ENCODE peak calls at places on chromosome 21, in nine cellular contexts. One of them, this sample, is unnamed.

GRCh38 chr21:28113718-28114117 is 879.0 kb downstream of the LTN1 start:
- DNase-seq in GM23338: no peak
- DNase-seq in Panc1: no peak
- DNase-seq in K562: no peak
- DNase-seq in SK-N-SH: no peak
- DNase-seq in A549: no peak
- DNase-seq in HCT116: no peak
- DNase-seq in GM12878: no peak
- DNase-seq in HepG2: no peak
- DNase-seq in this sample: no peak

GRCh38 chr21:33522297-33522696 is 19.6 kb downstream of the GART start:
- DNase-seq in A549: no peak
- DNase-seq in GM23338: no peak
- DNase-seq in K562: no peak
- DNase-seq in Panc1: no peak
- DNase-seq in HCT116: no peak
- DNase-seq in HepG2: no peak
- DNase-seq in SK-N-SH: no peak
- DNase-seq in GM12878: no peak
- DNase-seq in this sample: no peak

GRCh38 chr21:29334717-29335428 is 36.2 kb downstream of the BACH1 start:
- DNase-seq in A549: no peak
- DNase-seq in GM12878: no peak
- DNase-seq in Panc1: no peak
- DNase-seq in HepG2: no peak
- DNase-seq in HCT116: no peak
- DNase-seq in GM23338: no peak
- DNase-seq in SK-N-SH: no peak
- DNase-seq in K562: no peak
- DNase-seq in this sample: peak; percentile 79

GRCh38 chr21:16196521-16197208 is 466.9 kb downstream of the USP25 start:
- DNase-seq in HCT116: no peak
- DNase-seq in SK-N-SH: no peak
- DNase-seq in K562: no peak
- DNase-seq in HepG2: no peak
- DNase-seq in Panc1: no peak
- DNase-seq in GM12878: no peak
- DNase-seq in GM23338: no peak
- DNase-seq in A549: no peak
- DNase-seq in this sample: no peak

GRCh38 chr21:28516996-28517592 is 475.6 kb downstream of the LTN1 start:
- DNase-seq in A549: peak; percentile 2
- DNase-seq in GM12878: peak; percentile 8
- DNase-seq in GM23338: peak; percentile 92
- DNase-seq in SK-N-SH: peak; percentile 47
- DNase-seq in Panc1: peak; percentile 15
- DNase-seq in HepG2: peak; percentile 60
- DNase-seq in HCT116: no peak
- DNase-seq in K562: peak; percentile 14
- DNase-seq in this sample: no peak

GRCh38 chr21:35980821-35981220 is 79.5 kb downstream of the SETD4 start:
- DNase-seq in K562: no peak
- DNase-seq in HCT116: no peak
- DNase-seq in Panc1: no peak
- DNase-seq in GM23338: no peak
- DNase-seq in HepG2: no peak
- DNase-seq in A549: no peak
- DNase-seq in SK-N-SH: no peak
- DNase-seq in GM12878: no peak
- DNase-seq in this sample: no peak

GRCh38 chr21:26131554-26131953 is 39.0 kb downstream of the APP start:
- DNase-seq in GM12878: no peak
- DNase-seq in HepG2: no peak
- DNase-seq in A549: no peak
- DNase-seq in GM23338: no peak
- DNase-seq in HCT116: no peak
- DNase-seq in K562: no peak
- DNase-seq in SK-N-SH: no peak
- DNase-seq in Panc1: no peak
- DNase-seq in this sample: no peak

GRCh38 chr21:36437745-36438128 is 42.2 kb downstream of the CLDN14 start:
- DNase-seq in K562: peak; percentile 64
- DNase-seq in GM12878: no peak
- DNase-seq in SK-N-SH: no peak
- DNase-seq in A549: no peak
- DNase-seq in HepG2: no peak
- DNase-seq in GM23338: no peak
- DNase-seq in HCT116: no peak
- DNase-seq in Panc1: no peak
- DNase-seq in this sample: no peak

GRCh38 chr21:36164427-36164784 is 7.8 kb downstream of the DOP1B start:
- DNase-seq in A549: no peak
- DNase-seq in Panc1: no peak
- DNase-seq in GM23338: no peak
- DNase-seq in GM12878: no peak
- DNase-seq in SK-N-SH: peak; percentile 23
- DNase-seq in HCT116: no peak
- DNase-seq in K562: peak; percentile 25
- DNase-seq in HepG2: peak; percentile 86
- DNase-seq in this sample: no peak

GRCh38 chr21:36640260-36641244 is 58.4 kb upstream of the SIM2 start:
- DNase-seq in HCT116: no peak
- DNase-seq in K562: no peak
- DNase-seq in A549: no peak
- DNase-seq in GM12878: no peak
- DNase-seq in Panc1: no peak
- DNase-seq in GM23338: peak; percentile 60
- DNase-seq in SK-N-SH: no peak
- DNase-seq in HepG2: no peak
- DNase-seq in this sample: no peak

GRCh38 chr21:33403128-33403785 is at the start of gene IFNGR2:
- DNase-seq in Panc1: no peak
- DNase-seq in GM12878: no peak
- DNase-seq in GM23338: peak; percentile 58
- DNase-seq in K562: peak; percentile 59
- DNase-seq in HCT116: no peak
- DNase-seq in A549: no peak
- DNase-seq in HepG2: no peak
- DNase-seq in SK-N-SH: peak; percentile 88
- DNase-seq in this sample: no peak

DNA sequence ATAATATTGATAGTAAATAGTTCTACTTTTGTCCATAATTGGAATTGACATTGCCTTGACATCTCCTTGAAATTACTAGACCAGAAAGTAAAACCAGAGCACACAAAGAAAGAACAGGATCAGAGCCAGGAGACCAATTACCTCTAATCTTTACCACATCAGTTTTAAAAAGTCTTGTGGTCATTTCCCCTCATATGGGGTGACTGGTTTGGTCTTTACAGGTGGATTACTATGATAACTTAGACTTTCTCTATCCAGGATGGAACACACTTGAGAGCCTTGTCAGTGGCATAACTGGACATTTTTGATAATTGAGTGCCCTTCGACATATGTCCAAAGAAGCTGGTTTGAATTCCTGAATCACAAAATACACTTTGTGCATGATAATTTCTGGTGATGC is 1148.1 kb upstream of the NCAM2 start:
- DNase-seq in SK-N-SH: no peak
- DNase-seq in GM12878: no peak
- DNase-seq in K562: peak; percentile 34
- DNase-seq in GM23338: no peak
- DNase-seq in A549: no peak
- DNase-seq in Panc1: no peak
- DNase-seq in HCT116: no peak
- DNase-seq in HepG2: no peak
- DNase-seq in this sample: no peak
- TF ChIP-seq REST in SK-N-SH: no peak
- TF ChIP-seq REST in GM12878: no peak
- TF ChIP-seq REST in K562: no peak
- TF ChIP-seq REST in GM23338: no peak
- TF ChIP-seq REST in A549: no peak
- TF ChIP-seq REST in Panc1: no peak
- TF ChIP-seq REST in HCT116: no peak
- TF ChIP-seq REST in HepG2: no peak
- TF ChIP-seq REST in this sample: no peak

DNA sequence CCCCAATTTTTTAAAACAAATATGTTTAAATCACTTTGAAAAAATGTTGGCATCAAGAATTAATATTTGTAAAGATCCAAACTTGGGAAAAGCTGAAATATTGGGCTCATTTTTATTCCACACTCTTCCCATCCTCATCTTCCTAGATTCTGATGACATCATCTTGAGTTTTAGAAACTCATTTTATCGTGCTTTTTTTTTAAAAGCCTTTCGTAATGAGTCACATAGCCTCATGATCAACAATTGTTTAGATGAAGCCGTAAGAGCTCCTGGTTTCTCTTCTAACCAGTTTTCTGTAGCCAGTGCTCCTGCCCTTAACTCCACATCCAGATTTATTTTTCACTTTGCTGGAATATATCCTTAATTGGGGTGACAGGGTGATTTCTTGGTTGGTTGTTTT is 78.6 kb downstream of the POFUT2 start:
- DNase-seq in SK-N-SH: no peak
- DNase-seq in K562: no peak
- DNase-seq in HCT116: no peak
- DNase-seq in A549: no peak
- DNase-seq in Panc1: no peak
- DNase-seq in GM23338: no peak
- DNase-seq in GM12878: no peak
- DNase-seq in HepG2: no peak
- DNase-seq in this sample: no peak
- TF ChIP-seq REST in SK-N-SH: no peak
- TF ChIP-seq REST in K562: no peak
- TF ChIP-seq REST in HCT116: no peak
- TF ChIP-seq REST in A549: no peak
- TF ChIP-seq REST in Panc1: no peak
- TF ChIP-seq REST in GM23338: no peak
- TF ChIP-seq REST in GM12878: no peak
- TF ChIP-seq REST in HepG2: no peak
- TF ChIP-seq REST in this sample: no peak

GRCh38 chr21:31503467-31503866 is 156.0 kb upstream of the SOD1 start:
- DNase-seq in GM23338: no peak
- DNase-seq in GM12878: no peak
- DNase-seq in Panc1: no peak
- DNase-seq in K562: no peak
- DNase-seq in HCT116: no peak
- DNase-seq in HepG2: no peak
- DNase-seq in A549: no peak
- DNase-seq in SK-N-SH: no peak
- DNase-seq in this sample: no peak
- TF ChIP-seq REST in GM23338: no peak
- TF ChIP-seq REST in GM12878: no peak
- TF ChIP-seq REST in Panc1: no peak
- TF ChIP-seq REST in K562: no peak
- TF ChIP-seq REST in HCT116: no peak
- TF ChIP-seq REST in HepG2: no peak
- TF ChIP-seq REST in A549: no peak
- TF ChIP-seq REST in SK-N-SH: no peak
- TF ChIP-seq REST in this sample: no peak

DNA sequence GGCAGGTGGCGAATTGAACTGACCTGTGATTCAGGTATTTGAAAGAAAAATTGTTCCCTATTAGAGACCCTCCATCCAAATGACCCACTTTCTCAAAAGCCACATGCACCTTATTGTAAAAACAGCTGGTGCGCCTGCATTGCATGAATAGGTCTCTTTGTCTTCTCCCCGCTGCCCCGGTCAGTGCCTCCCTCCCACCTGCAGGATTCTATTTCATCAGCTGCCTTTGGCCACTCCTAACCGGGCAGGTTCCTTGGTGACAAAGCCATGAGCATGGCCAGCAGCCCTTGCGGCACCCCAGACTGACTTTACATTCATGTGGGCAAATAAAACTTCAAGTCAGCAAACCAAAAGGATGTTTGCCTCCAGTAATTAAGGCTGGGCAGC is 6.4 kb downstream of the TMPRSS3 start:
- DNase-seq in HCT116: no peak
- DNase-seq in HepG2: peak; percentile 87
- DNase-seq in A549: no peak
- DNase-seq in GM23338: peak; percentile 41
- DNase-seq in SK-N-SH: no peak
- DNase-seq in GM12878: no peak
- DNase-seq in K562: no peak
- DNase-seq in Panc1: no peak
- DNase-seq in this sample: no peak
- TF ChIP-seq REST in HCT116: no peak
- TF ChIP-seq REST in HepG2: no peak
- TF ChIP-seq REST in A549: no peak
- TF ChIP-seq REST in GM23338: no peak
- TF ChIP-seq REST in SK-N-SH: no peak
- TF ChIP-seq REST in GM12878: no peak
- TF ChIP-seq REST in K562: no peak
- TF ChIP-seq REST in Panc1: no peak
- TF ChIP-seq REST in this sample: no peak

DNA sequence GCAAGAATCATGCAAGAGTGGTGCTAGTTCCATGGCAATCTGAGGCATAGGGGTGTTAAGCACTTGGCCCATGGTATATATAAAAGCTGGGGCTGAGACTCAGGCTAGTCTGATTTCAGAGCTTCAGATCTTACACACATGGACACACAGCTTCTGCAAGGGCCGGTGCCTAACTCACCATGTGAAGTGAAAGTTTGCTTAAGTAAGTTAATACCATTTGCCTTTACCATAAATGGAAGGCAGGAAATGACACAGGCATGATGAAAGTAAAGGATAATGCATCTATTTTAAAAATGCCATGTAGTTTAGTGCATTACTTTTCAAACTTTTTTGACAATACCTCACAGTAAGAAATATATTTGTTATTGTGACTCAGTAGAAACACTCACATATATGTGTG is 122.6 kb downstream of the KCNJ6 start:
- DNase-seq in A549: no peak
- DNase-seq in GM12878: no peak
- DNase-seq in GM23338: no peak
- DNase-seq in Panc1: no peak
- DNase-seq in HepG2: no peak
- DNase-seq in HCT116: no peak
- DNase-seq in K562: no peak
- DNase-seq in SK-N-SH: no peak
- DNase-seq in this sample: no peak
- TF ChIP-seq REST in A549: no peak
- TF ChIP-seq REST in GM12878: no peak
- TF ChIP-seq REST in GM23338: no peak
- TF ChIP-seq REST in Panc1: no peak
- TF ChIP-seq REST in HepG2: no peak
- TF ChIP-seq REST in HCT116: no peak
- TF ChIP-seq REST in K562: no peak
- TF ChIP-seq REST in SK-N-SH: no peak
- TF ChIP-seq REST in this sample: no peak

This sample was measured in HL-60.